ENCODE peak calls at places on chromosomes 12 and 14, in four cellular contexts. M, I, L and O are unnamed samples.

GRCh38 chr12:110750784-110751461 is 8.2 kb upstream of the PPP1CC start:
- DNase-seq in L (peak), I (no peak), M (no peak), O (peak)

GRCh38 chr14:72714871-72715214 is 179.1 kb downstream of the DPF3 start:
- DNase-seq in I (no peak), M (no peak), L (peak), O (no peak)

GRCh38 chr12:67804168-67804567 is 155.6 kb downstream of the DYRK2 start:
- DNase-seq in I (peak), M (no peak), L (no peak), O (no peak)

GRCh38 chr14:32072701-32073100 is 4.4 kb upstream of the ARHGAP5 start:
- DNase-seq in I (no peak), L (no peak), M (no peak), O (no peak)

GRCh38 chr14:24072436-24072835 is 1.1 kb downstream of the CPNE6 start:
- DNase-seq in M (no peak), I (no peak), L (no peak), O (no peak)

GRCh38 chr12:120674172-120674571 is 12.8 kb upstream of the MLEC start:
- DNase-seq in I (peak), L (no peak), M (no peak), O (no peak)

GRCh38 chr12:47820631-47821345 is 1.1 kb upstream of the HDAC7 start:
- DNase-seq in I (no peak), L (peak), M (peak), O (peak)

GRCh38 chr12:47946413-47947107 is 16.8 kb upstream of the TMEM106C start:
- DNase-seq in L (peak), M (peak), I (no peak), O (peak)

GRCh38 chr12:14238224-14238792 is 127.2 kb upstream of the ATF7IP start:
- DNase-seq in M (peak), L (no peak), I (peak), O (peak)

GRCh38 chr12:57809425-57809824 is 9.1 kb downstream of the AVIL start:
- DNase-seq in I (no peak), M (no peak), L (no peak), O (no peak)

GRCh38 chr12:91523831-91524230 is 341.2 kb upstream of the DCN start:
- DNase-seq in M (no peak), I (no peak), L (no peak), O (no peak)

GRCh38 chr14:54637829-54638446 is 71.0 kb downstream of the SAMD4A start:
- DNase-seq in I (no peak), M (peak), L (no peak), O (peak)

GRCh38 chr12:65465766-65466547 is 187.5 kb downstream of the MSRB3 start:
- DNase-seq in M (no peak), L (no peak), I (no peak), O (no peak)

GRCh38 chr14:61582815-61583214 is 112.5 kb upstream of the HIF1A start:
- DNase-seq in I (no peak), M (peak), L (no peak), O (peak)

GRCh38 chr14:30958555-30959407 is 66.7 kb upstream of the AP4S1 start:
- DNase-seq in M (no peak), I (no peak), L (no peak), O (no peak)

GRCh38 chr14:57751400-57751799 is 114.5 kb downstream of the SLC35F4 start:
- DNase-seq in L (no peak), I (no peak), M (no peak), O (no peak)

GRCh38 chr12:69898236-69898635 is 73.2 kb downstream of the MYRFL start:
- DNase-seq in I (no peak), L (no peak), M (peak), O (peak)

GRCh38 chr12:32005496-32006125 is 46.4 kb downstream of the RESF1 start:
- DNase-seq in M (no peak), L (no peak), I (no peak), O (no peak)

GRCh38 chr12:121709478-121709890 is 3.1 kb upstream of the TMEM120B start:
- DNase-seq in I (no peak), L (no peak), M (peak), O (peak)

GRCh38 chr14:105845725-105846309 is 319.4 kb downstream of the TMEM121 start:
- DNase-seq in I (no peak), M (no peak), L (no peak), O (no peak)

GRCh38 chr14:22487401-22487800 is 101.6 kb downstream of the DAD1 start:
- DNase-seq in M (no peak), L (no peak), I (no peak), O (no peak)
- H3K4me3 ChIP-seq in M (no peak), L (no peak), I (peak), O (no peak)

GRCh38 chr12:92602930-92603623 is 99.7 kb upstream of the PLEKHG7 start:
- DNase-seq in L (no peak), I (no peak), M (peak), O (no peak)

GRCh38 chr12:92604786-92605185 is 98.0 kb upstream of the PLEKHG7 start:
- DNase-seq in I (no peak), M (no peak), L (no peak), O (no peak)

GRCh38 chr12:92605621-92606170 is 97.1 kb upstream of the PLEKHG7 start:
- DNase-seq in M (no peak), L (no peak), I (no peak), O (no peak)

GRCh38 chr12:92602476-92602875 is 100.3 kb upstream of the PLEKHG7 start:
- DNase-seq in I (no peak), M (peak), L (no peak), O (peak)

DNA sequence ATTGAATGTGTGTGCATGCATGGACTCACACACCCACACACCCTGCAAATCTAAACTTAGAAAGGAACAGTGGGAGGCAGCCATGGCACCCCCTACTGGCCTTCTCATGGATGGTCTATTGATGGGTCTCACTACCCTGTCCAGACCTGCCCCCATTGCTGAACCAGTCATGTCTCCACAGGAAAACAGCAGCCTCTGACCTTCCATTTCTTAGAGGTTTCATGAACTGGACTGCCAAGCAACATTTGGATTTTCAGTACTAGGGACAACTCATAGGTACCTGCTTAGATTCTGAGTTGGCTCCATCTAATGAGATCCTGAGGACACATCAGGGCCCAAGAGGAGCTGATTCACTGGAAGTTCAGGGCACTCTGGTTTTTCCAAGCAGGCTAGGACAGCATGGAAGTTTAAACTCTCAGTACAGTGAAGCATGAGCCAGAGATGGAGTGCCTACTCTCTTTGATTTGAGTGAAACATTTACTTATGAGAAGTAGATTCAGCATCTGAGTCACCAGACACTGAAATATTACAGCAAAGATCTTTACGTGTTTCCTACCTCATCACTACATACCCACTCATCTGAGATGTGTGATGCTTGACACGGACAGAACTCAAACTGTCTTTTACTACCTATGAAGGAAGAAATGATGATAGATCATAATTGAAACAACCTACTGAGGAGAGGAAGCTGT is 98.9 kb upstream of the PLEKHG7 start:
- DNase-seq in M (peak), L (no peak), I (no peak), O (peak)
- TF ChIP-seq CTCF in M (peak), L (no peak), I (no peak), O (peak)

GRCh38 chr12:6635856-6636521 is at the start of gene LPAR5:
- DNase-seq in I (peak), L (no peak), M (peak), O (peak)
- H3K4me3 ChIP-seq in I (peak), L (no peak), M (no peak), O (no peak)

DNA sequence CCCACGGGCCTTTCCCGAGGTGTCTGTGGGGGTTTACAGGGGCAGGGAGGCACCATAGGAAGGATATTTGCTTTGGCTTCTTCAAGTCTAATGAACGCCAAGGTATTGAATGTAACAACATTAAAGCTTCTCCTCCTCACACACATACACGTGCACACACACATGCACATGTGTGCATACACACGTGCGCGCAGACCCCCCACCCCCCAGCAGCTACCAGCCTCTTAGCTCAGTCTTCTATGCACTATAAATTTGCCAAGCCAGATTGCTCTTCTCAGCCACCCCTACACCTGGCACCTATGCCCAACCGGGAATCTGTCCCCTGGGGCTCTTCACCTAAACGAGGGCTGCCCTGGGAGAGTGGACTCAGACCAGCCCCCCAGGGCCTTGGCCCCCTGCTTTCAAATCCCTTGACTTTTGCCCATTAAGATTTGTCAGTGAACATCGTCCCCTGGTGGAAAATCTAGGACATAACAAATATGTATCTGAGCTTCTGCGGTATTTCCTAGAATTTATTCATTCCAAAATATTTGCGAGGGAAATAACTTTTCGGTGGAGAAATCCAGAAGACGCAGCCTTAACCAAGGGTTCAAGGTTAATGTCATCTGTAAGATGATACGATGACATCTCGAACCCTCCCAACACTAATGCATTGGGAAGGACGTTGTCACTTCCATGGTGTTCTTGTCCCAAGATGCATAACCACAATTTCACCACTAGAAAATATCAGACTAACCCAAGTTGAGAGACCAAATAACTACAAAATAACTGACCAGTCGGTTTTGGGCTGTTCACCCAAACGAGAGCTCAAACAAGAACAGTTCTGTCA is 330.4 kb downstream of the MED13L start:
- DNase-seq in L (no peak), I (no peak), M (peak), O (no peak)
- TF ChIP-seq CTCF in L (no peak), I (peak), M (peak), O (peak)

DNA sequence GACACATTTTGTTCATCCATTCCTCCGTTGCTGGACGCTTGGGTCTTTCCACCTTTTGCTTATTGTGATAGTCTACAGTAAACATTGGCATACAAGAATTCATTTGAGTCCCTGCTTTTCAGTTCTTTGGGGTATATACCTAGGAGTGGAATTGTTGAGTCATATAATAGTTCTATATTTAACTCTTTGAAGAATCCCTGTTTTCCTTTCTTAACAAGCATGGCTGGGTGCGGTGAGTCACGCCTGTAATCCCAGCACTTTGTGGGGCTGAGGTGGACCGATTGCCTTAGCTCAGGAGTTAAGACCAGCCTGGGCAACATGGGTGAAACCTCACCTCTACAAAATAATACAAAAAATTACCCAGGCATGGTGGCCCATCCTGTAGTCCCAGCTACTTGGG is 75.4 kb downstream of the CCDC92 start:
- DNase-seq in L (no peak), M (peak), I (no peak), O (peak)
- H3K4me3 ChIP-seq in L (no peak), M (no peak), I (no peak), O (peak)

GRCh38 chr14:70893842-70894237 is 13.4 kb upstream of the PCNX1 start:
- DNase-seq in I (peak), L (no peak), M (no peak), O (no peak)
- TF ChIP-seq CTCF in I (no peak), L (no peak), M (no peak), O (no peak)